ENCODE peak calls at places on chromosomes 13 and 19, in four cellular contexts. D is HepG2, Z is HEK293T, L is GM12878. W is an unnamed sample.

GRCh38 chr19:5154129-5154798 is 185.4 kb downstream of the KDM4B start:
- DNase-seq in D (peak), Z (peak), L (no peak), W (peak)

GRCh38 chr13:98974053-98974452 is 3.8 kb downstream of the DOCK9 start:
- DNase-seq in D (no peak), Z (no peak), L (no peak), W (no peak)

GRCh38 chr13:48892311-48892710 is 83.4 kb upstream of the FNDC3A start:
- DNase-seq in D (peak), Z (no peak), L (no peak), W (no peak)

GRCh38 chr19:4971424-4971793 is 2.5 kb downstream of the KDM4B start:
- DNase-seq in D (peak), Z (no peak), L (no peak), W (peak)

GRCh38 chr13:36919206-36919832 is 719 bp downstream of the SMAD9 start:
- DNase-seq in D (peak), Z (peak), L (no peak), W (no peak)

GRCh38 chr13:20570540-20570939 is 3.6 kb downstream of the IFT88 start:
- DNase-seq in D (no peak), Z (no peak), L (no peak), W (no peak)

GRCh38 chr19:29653398-29653797 is 11.9 kb upstream of the PLEKHF1 start:
- DNase-seq in D (no peak), Z (no peak), L (no peak), W (no peak)

GRCh38 chr13:87889241-87889640 is 218.1 kb downstream of the SLITRK5 start:
- DNase-seq in D (no peak), Z (no peak), L (no peak), W (no peak)

GRCh38 chr13:27968316-27969072 is 621 bp downstream of the CDX2 start:
- DNase-seq in D (no peak), Z (peak), L (no peak), W (no peak)

GRCh38 chr19:47272448-47273312 is 2.0 kb upstream of the INAFM1 start:
- DNase-seq in D (no peak), Z (peak), L (no peak), W (peak)

GRCh38 chr19:17538684-17539287 is 16.7 kb upstream of the COLGALT1 start:
- DNase-seq in D (no peak), Z (no peak), L (no peak), W (no peak)

GRCh38 chr13:28579334-28579733 is 79.6 kb upstream of the POMP start:
- DNase-seq in D (no peak), Z (no peak), L (no peak), W (no peak)

GRCh38 chr13:73358606-73359005 is 299.8 kb downstream of the KLF5 start:
- DNase-seq in D (no peak), Z (no peak), L (no peak), W (no peak)

GRCh38 chr19:37114001-37114400 is 35.8 kb downstream of the ZNF420 start:
- DNase-seq in D (no peak), Z (no peak), L (no peak), W (peak)

GRCh38 chr19:10478476-10478875 is 24.7 kb downstream of the KEAP1 start:
- DNase-seq in D (no peak), Z (no peak), L (no peak), W (no peak)

GRCh38 chr13:113948034-113948742 is 25.7 kb downstream of the C13orf46 start:
- DNase-seq in D (no peak), Z (no peak), L (no peak), W (no peak)

GRCh38 chr19:16366433-16367268 is 42.0 kb downstream of the KLF2 start:
- DNase-seq in D (no peak), Z (no peak), L (peak), W (no peak)

GRCh38 chr13:113273856-113274590 is 23.0 kb upstream of the LAMP1 start:
- DNase-seq in D (no peak), Z (no peak), L (no peak), W (no peak)

GRCh38 chr19:47331490-47331889 is 485 bp upstream of the C5AR2 start:
- DNase-seq in D (no peak), Z (no peak), L (no peak), W (no peak)

GRCh38 chr19:47813304-47813994 is 8.3 kb upstream of the CRX start:
- DNase-seq in D (peak), Z (peak), L (no peak), W (peak)

GRCh38 chr19:2239771-2240770 is 3.4 kb downstream of the SF3A2 start:
- DNase-seq in D (no peak), Z (no peak), L (no peak), W (no peak)

GRCh38 chr13:62512194-62513141 is 1096.8 kb upstream of the PCDH20 start:
- DNase-seq in D (peak), Z (peak), L (peak), W (peak)
- TF ChIP-seq TARDBP in D (no peak), Z (no peak), L (no peak), W (no peak)

GRCh38 chr13:107025991-107026390 is 458.1 kb upstream of the ARGLU1 start:
- DNase-seq in D (no peak), Z (no peak), L (no peak), W (no peak)
- TF ChIP-seq TARDBP in D (no peak), Z (no peak), L (no peak), W (no peak)

GRCh38 chr13:81172603-81173002 is 831.7 kb upstream of the SPRY2 start:
- DNase-seq in D (no peak), Z (no peak), L (no peak), W (no peak)

GRCh38 chr13:81171065-81171647 is 830.2 kb upstream of the SPRY2 start:
- DNase-seq in D (peak), Z (peak), L (no peak), W (peak)
- TF ChIP-seq TARDBP in D (no peak), Z (no peak), L (no peak), W (no peak)

DNA sequence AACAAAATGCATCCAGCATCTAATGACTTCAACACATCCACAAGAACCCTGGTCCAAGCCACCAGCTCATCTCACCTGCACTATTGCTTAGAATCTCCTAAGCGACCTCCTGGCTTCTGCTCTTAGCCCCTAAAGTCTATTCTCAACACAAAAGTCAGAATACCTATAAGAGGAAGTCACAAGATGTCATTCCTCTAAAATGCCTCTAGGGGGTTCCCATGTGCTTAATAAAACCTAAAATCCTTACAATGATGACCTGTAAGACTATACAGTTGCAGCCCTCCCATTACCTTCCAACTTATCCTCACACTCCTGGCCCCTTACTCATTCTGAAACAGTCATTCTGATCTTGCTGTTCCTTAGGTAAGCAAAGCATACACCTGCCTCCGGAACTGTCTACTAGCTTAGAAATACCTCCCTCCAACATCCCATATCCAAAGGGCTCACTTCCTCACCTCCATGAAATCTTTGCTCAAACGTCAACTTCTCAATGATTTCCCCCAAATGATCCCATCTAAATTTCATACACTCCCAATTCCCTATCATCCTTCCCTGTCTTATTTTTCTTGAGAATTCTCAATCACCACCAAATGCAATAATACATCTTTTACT is 10.0 kb downstream of the ATP7B start:
- DNase-seq in D (peak), Z (peak), L (no peak), W (peak)
- TF ChIP-seq TARDBP in D (no peak), Z (no peak), L (no peak), W (no peak)

GRCh38 chr13:55615080-55615479 is 1525.6 kb upstream of the PRR20A start:
- DNase-seq in D (no peak), Z (no peak), L (no peak), W (no peak)

DNA sequence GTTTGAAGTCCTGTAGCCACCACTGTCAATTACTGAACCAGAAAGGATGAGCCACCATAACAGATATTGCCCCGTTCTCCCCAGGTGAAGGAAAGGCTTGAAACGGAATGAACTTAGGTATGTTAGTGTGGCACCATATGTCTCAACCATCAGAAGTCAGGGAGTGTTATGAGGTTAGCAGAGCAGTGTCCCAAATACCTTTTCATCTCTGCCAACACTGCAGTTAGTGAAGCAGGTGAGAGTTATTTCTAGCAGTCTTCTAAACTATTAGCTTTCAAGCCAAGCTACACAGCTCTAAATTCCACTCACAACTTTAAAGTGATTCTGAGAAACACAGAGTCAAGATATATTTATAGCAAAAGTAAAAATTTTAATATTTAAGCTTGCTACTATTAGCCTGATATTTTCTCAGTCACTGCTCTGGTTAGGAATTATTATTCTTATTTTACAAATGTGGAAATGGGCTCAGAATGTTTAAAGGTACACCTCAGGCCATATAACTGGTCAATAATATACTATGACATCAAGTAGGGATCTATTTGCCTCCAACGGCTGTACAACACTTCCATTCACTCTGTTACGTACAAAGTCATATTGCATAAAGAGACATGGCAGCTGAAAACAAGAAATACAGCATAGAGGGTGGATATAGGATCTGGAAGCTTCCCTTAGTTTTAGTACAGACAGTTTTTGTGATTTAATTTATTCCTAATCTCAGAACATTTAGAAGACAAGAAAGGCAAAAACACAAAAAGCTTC is 1527.1 kb upstream of the PRR20A start:
- DNase-seq in D (no peak), Z (no peak), L (no peak), W (no peak)
- TF ChIP-seq TARDBP in D (no peak), Z (no peak), L (no peak), W (no peak)

GRCh38 chr13:50969691-50970090 is 60.1 kb downstream of the RNASEH2B start:
- DNase-seq in D (peak), Z (no peak), L (no peak), W (no peak)
- TF ChIP-seq TARDBP in D (no peak), Z (no peak), L (no peak), W (no peak)

DNA sequence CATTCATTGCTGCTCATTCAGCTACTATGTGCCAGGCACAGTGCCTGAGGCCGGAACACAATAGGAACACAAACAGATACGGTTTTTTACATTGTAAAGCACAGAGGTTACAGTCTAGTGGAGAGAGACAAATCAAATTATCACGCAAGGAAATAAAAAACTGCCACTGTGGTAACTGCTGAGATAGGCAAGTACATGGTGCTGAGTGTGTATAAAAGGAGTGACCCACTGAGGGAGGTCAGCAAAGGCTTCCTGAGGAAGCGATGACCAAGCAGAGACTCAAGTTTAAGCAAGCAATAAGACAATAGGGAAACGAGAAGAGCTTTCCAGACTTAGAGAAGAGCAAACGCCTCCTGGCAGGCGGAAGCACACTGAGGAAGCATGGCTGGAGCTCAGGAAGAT is 56.4 kb downstream of the NUFIP1 start:
- DNase-seq in D (no peak), Z (no peak), L (no peak), W (no peak)
- TF ChIP-seq TARDBP in D (no peak), Z (no peak), L (no peak), W (no peak)

GRCh38 chr13:24341439-24341838 is 32.1 kb downstream of the C1QTNF9 start:
- DNase-seq in D (no peak), Z (no peak), L (no peak), W (no peak)

GRCh38 chr13:24339937-24340607 is 30.7 kb downstream of the C1QTNF9 start:
- DNase-seq in D (no peak), Z (no peak), L (no peak), W (no peak)

GRCh38 chr13:24340608-24340955 is 31.2 kb downstream of the C1QTNF9 start:
- DNase-seq in D (no peak), Z (no peak), L (no peak), W (no peak)

DNA sequence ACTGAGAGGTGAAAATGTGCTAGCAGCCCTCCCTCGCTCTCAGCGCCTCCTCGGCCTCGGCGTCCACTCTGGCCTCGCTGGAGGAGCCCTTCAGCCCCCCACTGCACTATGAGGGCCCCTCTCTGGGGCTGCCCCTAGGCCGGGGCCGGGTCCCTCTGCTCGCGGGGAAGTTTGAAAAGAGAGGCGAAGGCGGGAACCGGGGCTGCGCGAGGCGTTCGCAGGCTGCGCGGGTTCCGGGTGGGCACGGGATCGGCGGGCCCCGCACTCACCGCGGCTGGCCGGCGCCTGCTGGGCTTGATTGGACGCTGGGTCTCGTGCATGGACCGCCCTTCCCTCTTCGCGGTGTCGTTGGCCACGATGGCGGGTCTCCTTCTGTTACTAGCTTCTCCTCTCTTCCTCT is 29.3 kb downstream of the C1QTNF9 start:
- DNase-seq in D (no peak), Z (no peak), L (no peak), W (no peak)
- TF ChIP-seq TARDBP in D (no peak), Z (no peak), L (no peak), W (no peak)

W was measured in K562.